ENCODE peak calls at places on chromosomes 2 and 18, in nine cellular contexts. One of them, this sample, is unnamed.

GRCh38 chr18:56748698-56749268 is 97.6 kb downstream of the WDR7 start:
- DNase-seq in T-helper 2 cell: no peak
- DNase-seq in NCI-H1092 treated with DMSO at 0.1 percent for 48 hours: peak; percentile 71
- DNase-seq in NCI-H1105: peak; percentile 29
- DNase-seq in WTC11: no peak
- DNase-seq in stimulated activated naive B cell treated with anti-CD40 and anti-IgM and Interleukin-4, amounts not matched to agents 10 μg/mL and 1 μg/mL and 100 μg/mL, for 72 hours: no peak
- DNase-seq in fibroblast of the conjunctiva: peak; percentile 29
- DNase-seq in GM18507: no peak
- DNase-seq in mucosa of descending colon: peak; percentile 16
- DNase-seq in this sample: peak; percentile 7

GRCh38 chr2:43328157-43328556 is 101.8 kb upstream of the ZFP36L2 start:
- DNase-seq in T-helper 2 cell: no peak
- DNase-seq in NCI-H1092 treated with DMSO at 0.1 percent for 48 hours: peak; percentile 67
- DNase-seq in NCI-H1105: peak; percentile 15
- DNase-seq in WTC11: no peak
- DNase-seq in stimulated activated naive B cell treated with anti-CD40 and anti-IgM and Interleukin-4, amounts not matched to agents 10 μg/mL and 1 μg/mL and 100 μg/mL, for 72 hours: no peak
- DNase-seq in fibroblast of the conjunctiva: no peak
- DNase-seq in GM18507: no peak
- DNase-seq in mucosa of descending colon: no peak
- DNase-seq in this sample: peak; percentile 22

GRCh38 chr2:128308284-128308731 is 10.4 kb downstream of the HS6ST1 start:
- DNase-seq in T-helper 2 cell: no peak
- DNase-seq in NCI-H1092 treated with DMSO at 0.1 percent for 48 hours: no peak
- DNase-seq in NCI-H1105: no peak
- DNase-seq in WTC11: no peak
- DNase-seq in stimulated activated naive B cell treated with anti-CD40 and anti-IgM and Interleukin-4, amounts not matched to agents 10 μg/mL and 1 μg/mL and 100 μg/mL, for 72 hours: no peak
- DNase-seq in fibroblast of the conjunctiva: no peak
- DNase-seq in GM18507: no peak
- DNase-seq in mucosa of descending colon: no peak
- DNase-seq in this sample: no peak

GRCh38 chr18:36176739-36177138 is 10.6 kb upstream of the MOCOS start:
- DNase-seq in T-helper 2 cell: no peak
- DNase-seq in NCI-H1092 treated with DMSO at 0.1 percent for 48 hours: no peak
- DNase-seq in NCI-H1105: no peak
- DNase-seq in WTC11: no peak
- DNase-seq in stimulated activated naive B cell treated with anti-CD40 and anti-IgM and Interleukin-4, amounts not matched to agents 10 μg/mL and 1 μg/mL and 100 μg/mL, for 72 hours: no peak
- DNase-seq in fibroblast of the conjunctiva: no peak
- DNase-seq in GM18507: no peak
- DNase-seq in mucosa of descending colon: no peak
- DNase-seq in this sample: no peak

GRCh38 chr2:150459281-150459680 is 28.2 kb downstream of the RND3 start:
- DNase-seq in T-helper 2 cell: no peak
- DNase-seq in NCI-H1092 treated with DMSO at 0.1 percent for 48 hours: no peak
- DNase-seq in NCI-H1105: no peak
- DNase-seq in WTC11: no peak
- DNase-seq in stimulated activated naive B cell treated with anti-CD40 and anti-IgM and Interleukin-4, amounts not matched to agents 10 μg/mL and 1 μg/mL and 100 μg/mL, for 72 hours: no peak
- DNase-seq in fibroblast of the conjunctiva: no peak
- DNase-seq in GM18507: no peak
- DNase-seq in mucosa of descending colon: no peak
- DNase-seq in this sample: no peak

GRCh38 chr18:79480171-79480981 is 84.6 kb downstream of the NFATC1 start:
- DNase-seq in T-helper 2 cell: no peak
- DNase-seq in NCI-H1092 treated with DMSO at 0.1 percent for 48 hours: no peak
- DNase-seq in NCI-H1105: no peak
- DNase-seq in WTC11: no peak
- DNase-seq in stimulated activated naive B cell treated with anti-CD40 and anti-IgM and Interleukin-4, amounts not matched to agents 10 μg/mL and 1 μg/mL and 100 μg/mL, for 72 hours: no peak
- DNase-seq in fibroblast of the conjunctiva: no peak
- DNase-seq in GM18507: no peak
- DNase-seq in mucosa of descending colon: no peak
- DNase-seq in this sample: no peak

GRCh38 chr18:52869349-52869923 is 529.4 kb downstream of the DCC start:
- DNase-seq in T-helper 2 cell: no peak
- DNase-seq in NCI-H1092 treated with DMSO at 0.1 percent for 48 hours: no peak
- DNase-seq in NCI-H1105: no peak
- DNase-seq in WTC11: no peak
- DNase-seq in stimulated activated naive B cell treated with anti-CD40 and anti-IgM and Interleukin-4, amounts not matched to agents 10 μg/mL and 1 μg/mL and 100 μg/mL, for 72 hours: no peak
- DNase-seq in fibroblast of the conjunctiva: no peak
- DNase-seq in GM18507: no peak
- DNase-seq in mucosa of descending colon: no peak
- DNase-seq in this sample: no peak

GRCh38 chr18:60466671-60467070 is 94.1 kb upstream of the MC4R start:
- DNase-seq in T-helper 2 cell: no peak
- DNase-seq in NCI-H1092 treated with DMSO at 0.1 percent for 48 hours: no peak
- DNase-seq in NCI-H1105: no peak
- DNase-seq in WTC11: no peak
- DNase-seq in stimulated activated naive B cell treated with anti-CD40 and anti-IgM and Interleukin-4, amounts not matched to agents 10 μg/mL and 1 μg/mL and 100 μg/mL, for 72 hours: no peak
- DNase-seq in fibroblast of the conjunctiva: no peak
- DNase-seq in GM18507: no peak
- DNase-seq in mucosa of descending colon: no peak
- DNase-seq in this sample: no peak

GRCh38 chr2:212686285-212686895 is 147.8 kb upstream of the ERBB4 start:
- DNase-seq in T-helper 2 cell: peak; percentile 27
- DNase-seq in NCI-H1092 treated with DMSO at 0.1 percent for 48 hours: peak; percentile 24
- DNase-seq in NCI-H1105: peak; percentile 12
- DNase-seq in WTC11: peak; percentile 56
- DNase-seq in stimulated activated naive B cell treated with anti-CD40 and anti-IgM and Interleukin-4, amounts not matched to agents 10 μg/mL and 1 μg/mL and 100 μg/mL, for 72 hours: peak; percentile 14
- DNase-seq in fibroblast of the conjunctiva: peak; percentile 58
- DNase-seq in GM18507: peak; percentile 25
- DNase-seq in mucosa of descending colon: peak; percentile 74
- DNase-seq in this sample: no peak

GRCh38 chr18:45282101-45282812 is 333.0 kb upstream of the SLC14A2 start:
- DNase-seq in T-helper 2 cell: no peak
- DNase-seq in NCI-H1092 treated with DMSO at 0.1 percent for 48 hours: no peak
- DNase-seq in NCI-H1105: no peak
- DNase-seq in WTC11: no peak
- DNase-seq in stimulated activated naive B cell treated with anti-CD40 and anti-IgM and Interleukin-4, amounts not matched to agents 10 μg/mL and 1 μg/mL and 100 μg/mL, for 72 hours: no peak
- DNase-seq in fibroblast of the conjunctiva: no peak
- DNase-seq in GM18507: no peak
- DNase-seq in mucosa of descending colon: no peak
- DNase-seq in this sample: no peak